ENCODE peak calls at places on chromosomes 12 and 14, in five cellular contexts. One of them, this sample, is unnamed.
A peak's percentile ranks its signal among the peaks of the same experiment; 100 is the strongest.

GRCh38 chr12:107584523-107584922 is 101.1 kb upstream of the PWP1 start:
- DNase-seq in HCT116: no peak
- DNase-seq in body of pancreas: no peak
- DNase-seq in sigmoid colon: no peak
- DNase-seq in upper lobe of left lung: no peak
- DNase-seq in this sample: no peak

GRCh38 chr14:57987051-57987450 is 121.2 kb upstream of the SLC35F4 start:
- DNase-seq in HCT116: no peak
- DNase-seq in sigmoid colon: no peak
- DNase-seq in body of pancreas: no peak
- DNase-seq in upper lobe of left lung: no peak
- DNase-seq in this sample: no peak

GRCh38 chr12:113173081-113173698 is 12.1 kb downstream of the DDX54 start:
- DNase-seq in HCT116: no peak
- DNase-seq in upper lobe of left lung: no peak
- DNase-seq in sigmoid colon: no peak
- DNase-seq in body of pancreas: no peak
- DNase-seq in this sample: no peak

GRCh38 chr12:90010089-90010488 is 301.5 kb upstream of the ATP2B1 start:
- DNase-seq in HCT116: no peak
- DNase-seq in upper lobe of left lung: no peak
- DNase-seq in sigmoid colon: no peak
- DNase-seq in body of pancreas: no peak
- DNase-seq in this sample: no peak

GRCh38 chr12:85740190-85740589 is 96.0 kb downstream of the RASSF9 start:
- DNase-seq in body of pancreas: no peak
- DNase-seq in sigmoid colon: no peak
- DNase-seq in HCT116: no peak
- DNase-seq in upper lobe of left lung: no peak
- DNase-seq in this sample: no peak

GRCh38 chr12:44574586-44574985 is 301.5 kb downstream of the NELL2 start:
- DNase-seq in body of pancreas: no peak
- DNase-seq in upper lobe of left lung: no peak
- DNase-seq in HCT116: no peak
- DNase-seq in sigmoid colon: no peak
- DNase-seq in this sample: no peak

GRCh38 chr12:78316150-78316549 is 485.5 kb downstream of the NAV3 start:
- DNase-seq in HCT116: no peak
- DNase-seq in sigmoid colon: no peak
- DNase-seq in upper lobe of left lung: no peak
- DNase-seq in body of pancreas: no peak
- DNase-seq in this sample: no peak

GRCh38 chr12:53212931-53213330 is 5.9 kb upstream of the ITGB7 start:
- DNase-seq in upper lobe of left lung: no peak
- DNase-seq in body of pancreas: no peak
- DNase-seq in sigmoid colon: no peak
- DNase-seq in HCT116: no peak
- DNase-seq in this sample: no peak

GRCh38 chr12:64240781-64241180 is 18.7 kb upstream of the KICS2 start:
- DNase-seq in HCT116: no peak
- DNase-seq in sigmoid colon: no peak
- DNase-seq in body of pancreas: no peak
- DNase-seq in upper lobe of left lung: no peak
- DNase-seq in this sample: no peak

GRCh38 chr12:92553389-92553788 is 149.4 kb upstream of the PLEKHG7 start:
- DNase-seq in sigmoid colon: peak; percentile 71
- DNase-seq in upper lobe of left lung: no peak
- DNase-seq in HCT116: no peak
- DNase-seq in body of pancreas: peak; percentile 55
- DNase-seq in this sample: peak; percentile 35

GRCh38 chr14:60668431-60669112 is 19.3 kb upstream of the SIX1 start:
- DNase-seq in sigmoid colon: no peak
- DNase-seq in body of pancreas: no peak
- DNase-seq in HCT116: no peak
- DNase-seq in upper lobe of left lung: no peak
- DNase-seq in this sample: no peak

GRCh38 chr12:29026419-29026818 is 122.7 kb upstream of the FAR2 start:
- DNase-seq in upper lobe of left lung: no peak
- DNase-seq in HCT116: no peak
- DNase-seq in sigmoid colon: no peak
- DNase-seq in body of pancreas: no peak
- DNase-seq in this sample: no peak

DNA sequence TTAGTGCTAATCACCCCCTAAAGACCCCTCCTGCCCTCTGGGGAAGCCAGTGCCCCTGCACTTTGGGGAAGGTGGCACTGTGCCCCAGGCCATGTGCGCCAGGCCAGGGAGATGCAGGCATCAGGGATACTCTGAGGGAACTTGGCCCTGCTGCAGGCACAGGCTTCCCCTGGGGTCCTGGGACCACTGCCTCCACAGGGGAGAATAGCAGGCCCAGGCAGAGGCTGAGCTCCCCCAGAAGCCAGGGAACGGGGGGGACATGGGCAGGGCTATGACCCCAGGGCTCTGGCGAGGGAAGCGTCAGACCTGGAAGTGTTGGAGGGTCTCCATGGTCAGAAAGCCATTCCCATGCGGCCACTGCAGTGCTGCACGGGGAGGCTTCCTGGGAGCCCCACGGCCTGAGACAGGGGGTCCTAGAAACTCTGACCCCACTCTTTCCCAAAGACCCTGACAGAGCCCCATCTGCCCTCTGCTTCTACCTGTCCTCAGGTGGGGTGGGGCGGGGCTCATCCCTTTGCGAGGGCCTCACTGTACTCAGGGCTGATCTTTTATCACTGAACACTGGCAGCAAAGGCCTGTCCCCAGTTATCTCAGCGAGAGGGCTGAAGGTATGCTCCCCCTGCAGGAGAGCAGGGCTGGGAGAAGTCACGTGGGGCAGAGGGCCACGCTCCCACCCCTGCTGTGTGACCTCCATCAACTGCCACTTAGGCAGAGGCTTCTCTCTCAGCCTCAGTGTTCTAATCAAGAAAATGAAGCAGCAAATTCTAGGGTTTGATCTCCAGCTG is 160.0 kb downstream of the CALM1 start:
- DNase-seq in sigmoid colon: no peak
- DNase-seq in upper lobe of left lung: no peak
- DNase-seq in HCT116: no peak
- DNase-seq in body of pancreas: no peak
- DNase-seq in this sample: no peak
- TF ChIP-seq CTCF in sigmoid colon: no peak
- TF ChIP-seq CTCF in upper lobe of left lung: no peak
- TF ChIP-seq CTCF in HCT116: no peak
- TF ChIP-seq CTCF in body of pancreas: no peak
- TF ChIP-seq CTCF in this sample: no peak

GRCh38 chr12:120438495-120439198 is 734 bp downstream of the COX6A1 start:
- DNase-seq in body of pancreas: no peak
- DNase-seq in upper lobe of left lung: no peak
- DNase-seq in sigmoid colon: no peak
- DNase-seq in HCT116: no peak
- DNase-seq in this sample: no peak

GRCh38 chr12:120432772-120433525 is 5.0 kb upstream of the COX6A1 start:
- DNase-seq in sigmoid colon: no peak
- DNase-seq in body of pancreas: no peak
- DNase-seq in upper lobe of left lung: no peak
- DNase-seq in HCT116: no peak
- DNase-seq in this sample: no peak

GRCh38 chr12:120439646-120440247 is 1.8 kb downstream of the COX6A1 start:
- DNase-seq in sigmoid colon: no peak
- DNase-seq in body of pancreas: peak; percentile 66
- DNase-seq in HCT116: peak; percentile 59
- DNase-seq in upper lobe of left lung: peak; percentile 55
- DNase-seq in this sample: no peak

DNA sequence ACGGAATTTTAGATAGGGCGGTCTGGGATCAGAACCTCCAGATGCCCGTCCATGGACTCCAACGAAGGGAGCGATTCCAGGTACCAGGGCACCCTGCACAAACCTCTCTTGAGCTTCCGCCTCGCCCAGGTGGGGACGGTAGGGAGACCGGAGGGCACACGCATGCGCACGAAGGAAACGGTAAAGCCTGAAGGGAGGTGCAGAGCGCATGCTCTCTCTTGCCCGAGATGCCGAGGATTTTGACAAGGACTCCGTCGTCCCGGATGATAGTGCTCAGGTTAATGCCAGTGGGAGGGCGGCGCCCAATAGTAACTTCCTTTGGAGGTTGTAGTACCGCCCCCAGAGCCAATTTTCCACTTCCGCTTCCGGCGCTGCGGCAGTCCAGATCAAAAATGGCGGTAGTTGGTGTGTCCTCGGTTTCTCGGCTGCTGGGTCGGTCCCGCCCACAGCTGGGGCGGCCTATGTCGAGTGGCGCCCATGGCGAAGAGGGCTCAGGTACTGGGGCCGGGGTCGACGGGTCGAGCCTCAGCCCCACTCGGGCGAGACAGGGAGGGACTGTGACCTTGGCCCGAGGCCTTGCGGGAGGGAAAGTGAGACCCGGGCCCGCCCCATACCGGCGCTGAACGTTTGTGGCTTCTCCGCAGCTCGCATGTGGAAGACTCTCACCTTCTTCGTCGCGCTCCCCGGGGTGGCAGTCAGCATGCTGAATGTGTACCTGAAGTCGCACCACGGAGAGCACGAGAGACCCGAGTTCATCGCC is at the start of gene COX6A1:
- DNase-seq in upper lobe of left lung: peak; percentile 98
- DNase-seq in sigmoid colon: peak; percentile 98
- DNase-seq in HCT116: peak; percentile 99
- DNase-seq in body of pancreas: peak; percentile 98
- DNase-seq in this sample: peak; percentile 91
- TF ChIP-seq POLR2A in upper lobe of left lung: no peak
- TF ChIP-seq POLR2A in sigmoid colon: peak; percentile 41
- TF ChIP-seq POLR2A in HCT116: peak; percentile 92
- TF ChIP-seq POLR2A in body of pancreas: peak; percentile 67
- TF ChIP-seq POLR2A in this sample: peak; percentile 25

GRCh38 chr14:35401422-35401729 is 3.2 kb downstream of the NFKBIA start:
- DNase-seq in upper lobe of left lung: no peak
- DNase-seq in HCT116: no peak
- DNase-seq in body of pancreas: no peak
- DNase-seq in sigmoid colon: no peak
- DNase-seq in this sample: no peak
- H3K4me3 ChIP-seq in upper lobe of left lung: peak overlapping the region; percentile 93
- H3K4me3 ChIP-seq in HCT116: no peak overlapping the region
- H3K4me3 ChIP-seq in body of pancreas: no peak overlapping the region
- H3K4me3 ChIP-seq in sigmoid colon: peak overlapping the region; percentile 94
- H3K4me3 ChIP-seq in this sample: peak overlapping the region; percentile 95

GRCh38 chr14:103541944-103542544 is 13.0 kb downstream of the TRMT61A start:
- DNase-seq in sigmoid colon: peak; percentile 83
- DNase-seq in body of pancreas: no peak
- DNase-seq in HCT116: no peak
- DNase-seq in upper lobe of left lung: peak; percentile 38
- DNase-seq in this sample: no peak
- TF ChIP-seq CTCF in sigmoid colon: peak; percentile 27
- TF ChIP-seq CTCF in body of pancreas: no peak
- TF ChIP-seq CTCF in HCT116: no peak
- TF ChIP-seq CTCF in upper lobe of left lung: no peak
- TF ChIP-seq CTCF in this sample: no peak

GRCh38 chr12:109573029-109573913 is at the start of the genes MMAB and MVK:
- DNase-seq in HCT116: peak; percentile 99
- DNase-seq in sigmoid colon: peak; percentile 100
- DNase-seq in upper lobe of left lung: peak; percentile 99
- DNase-seq in body of pancreas: peak; percentile 99
- DNase-seq in this sample: peak; percentile 99
- TF ChIP-seq POLR2A in HCT116: peak; percentile 29
- TF ChIP-seq POLR2A in sigmoid colon: peak; percentile 58
- TF ChIP-seq POLR2A in upper lobe of left lung: no peak
- TF ChIP-seq POLR2A in body of pancreas: peak; percentile 88
- TF ChIP-seq POLR2A in this sample: peak; percentile 88

GRCh38 chr12:76422154-76422877 is 74.1 kb upstream of the BBS10 start:
- DNase-seq in upper lobe of left lung: no peak
- DNase-seq in HCT116: no peak
- DNase-seq in body of pancreas: no peak
- DNase-seq in sigmoid colon: no peak
- DNase-seq in this sample: no peak
- H3K4me3 ChIP-seq in upper lobe of left lung: no peak overlapping the region
- H3K4me3 ChIP-seq in HCT116: no peak overlapping the region
- H3K4me3 ChIP-seq in body of pancreas: no peak overlapping the region
- H3K4me3 ChIP-seq in sigmoid colon: no peak overlapping the region
- H3K4me3 ChIP-seq in this sample: no peak overlapping the region

GRCh38 chr14:92328664-92329255 is 5.8 kb downstream of the SLC24A4 start:
- DNase-seq in upper lobe of left lung: no peak
- DNase-seq in HCT116: no peak
- DNase-seq in body of pancreas: no peak
- DNase-seq in sigmoid colon: no peak
- DNase-seq in this sample: no peak
- TF ChIP-seq CTCF in upper lobe of left lung: no peak
- TF ChIP-seq CTCF in HCT116: no peak
- TF ChIP-seq CTCF in body of pancreas: no peak
- TF ChIP-seq CTCF in sigmoid colon: no peak
- TF ChIP-seq CTCF in this sample: no peak